ENCODE peak calls at places on chromosomes 11 and 22, in nine cellular contexts. D is hepatocyte; S is breast epithelium; Z is dorsolateral prefrontal cortex; P is CD8-positive, alpha-beta T cell; W is right lobe of liver; B is mammary epithelial cell; I is cardiac muscle cell; K is H9. A is an unnamed sample.
A peak's percentile ranks its signal among the peaks of the same experiment; 100 is the strongest.

GRCh38 chr11:133836076-133836548 is 9.2 kb downstream of the SPATA19 start:
- DNase-seq in K (no peak), B (no peak), P (no peak), S (no peak), W (no peak), I (no peak), D (no peak), Z (no peak), A (no peak)

GRCh38 chr11:95337175-95337957 is 106.4 kb upstream of the SESN3 start:
- DNase-seq in K (peak; percentile 52), B (peak; percentile 90), S (peak; percentile 45), Z (peak; percentile 79), D (peak; percentile 52), P (peak; percentile 16), W (peak; percentile 39), I (peak; percentile 82), A (peak; percentile 66)

GRCh38 chr22:30007361-30007760 is 72.9 kb upstream of the HORMAD2 start:
- DNase-seq in S (no peak), K (no peak), P (no peak), D (no peak), I (no peak), Z (no peak), W (no peak), B (no peak), A (no peak)

GRCh38 chr11:128289048-128289447 is 298.3 kb downstream of the ETS1 start:
- DNase-seq in D (no peak), S (no peak), K (no peak), P (no peak), I (no peak), W (no peak), B (no peak), Z (no peak), A (no peak)

GRCh38 chr22:44242946-44243724 is 62.4 kb downstream of the PARVG start:
- DNase-seq in P (no peak), D (no peak), Z (no peak), B (no peak), S (no peak), I (no peak), K (peak; percentile 24), W (no peak), A (no peak)

GRCh38 chr11:119584193-119585037 is 144.6 kb downstream of the NECTIN1 start:
- DNase-seq in I (peak; percentile 96), K (peak; percentile 86), D (peak; percentile 74), P (no peak), Z (peak; percentile 58), S (peak; percentile 67), W (peak; percentile 39), B (peak; percentile 61), A (no peak)

GRCh38 chr11:73257342-73258103 is 14.6 kb upstream of the P2RY6 start:
- DNase-seq in W (no peak), K (peak; percentile 33), I (peak; percentile 90), B (peak; percentile 84), P (no peak), S (peak; percentile 52), Z (no peak), D (no peak), A (no peak)

GRCh38 chr22:35739642-35740041 is 22.0 kb downstream of the APOL5 start:
- DNase-seq in B (no peak), P (no peak), Z (no peak), S (no peak), I (no peak), W (no peak), D (no peak), K (no peak), A (no peak)

GRCh38 chr22:23237201-23237798 is 57.0 kb downstream of the BCR start:
- DNase-seq in B (no peak), K (peak; percentile 61), S (no peak), I (peak; percentile 31), P (no peak), Z (peak; percentile 89), D (peak; percentile 38), W (no peak), A (peak; percentile 28)

GRCh38 chr22:46754826-46755225 is 7.6 kb upstream of the TBC1D22A start:
- DNase-seq in P (no peak), S (no peak), W (peak; percentile 10), B (no peak), Z (no peak), I (no peak), K (no peak), D (no peak), A (no peak)
- H3K27ac ChIP-seq in P (no peak overlapping the region), S (peak overlapping the region; percentile 68), W (peak overlapping the region; percentile 81), B (no peak overlapping the region), Z (no peak overlapping the region), I (no peak overlapping the region), K (no peak overlapping the region), D (peak overlapping the region; percentile 88), A (no peak overlapping the region)

GRCh38 chr22:38167988-38168407 is 13.6 kb downstream of the PLA2G6 start:
- DNase-seq in W (no peak), D (no peak), S (peak; percentile 72), I (peak; percentile 27), K (no peak), Z (no peak), P (no peak), B (peak; percentile 58), A (no peak)

GRCh38 chr22:38163844-38164577 is 17.6 kb downstream of the PLA2G6 start:
- DNase-seq in S (no peak), D (peak; percentile 74), Z (no peak), W (peak; percentile 84), K (no peak), P (no peak), B (no peak), I (no peak), A (no peak)

GRCh38 chr22:38162881-38163843 is 18.5 kb downstream of the PLA2G6 start:
- DNase-seq in S (no peak), I (no peak), P (no peak), D (no peak), B (no peak), K (no peak), W (no peak), Z (no peak), A (no peak)

GRCh38 chr22:38165929-38166593 is 15.6 kb downstream of the PLA2G6 start:
- DNase-seq in Z (no peak), D (no peak), P (no peak), I (no peak), W (peak; percentile 57), K (no peak), B (no peak), S (no peak), A (no peak)

DNA sequence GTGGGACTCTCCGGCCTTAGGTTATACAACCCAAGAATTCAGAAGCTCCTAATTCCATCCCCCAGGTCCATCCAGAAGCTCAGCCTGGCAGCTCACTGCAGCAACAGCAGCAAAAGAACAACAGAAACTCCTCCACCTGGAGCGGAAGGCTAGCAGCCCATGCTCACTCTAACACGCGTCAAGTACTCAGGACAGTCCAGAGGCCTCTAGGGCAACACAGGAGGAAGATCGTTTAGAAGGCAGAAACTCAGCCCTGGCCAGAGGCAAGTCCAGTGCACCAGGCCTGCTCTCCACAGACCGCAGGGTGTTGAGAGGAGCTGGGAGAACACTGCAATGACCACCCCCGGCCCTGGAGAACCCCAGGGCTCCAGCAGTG is 17.1 kb downstream of the PLA2G6 start:
- DNase-seq in P (no peak), S (no peak), B (no peak), W (no peak), K (no peak), Z (no peak), D (no peak), I (no peak), A (no peak)
- H3K27ac ChIP-seq in P (no peak overlapping the region), S (no peak overlapping the region), B (no peak overlapping the region), W (peak overlapping the region; percentile 89), K (no peak overlapping the region), Z (no peak overlapping the region), D (peak overlapping the region; percentile 92), I (peak overlapping the region; percentile 76), A (no peak overlapping the region)

GRCh38 chr22:28815101-28815500 is 14.7 kb upstream of the XBP1 start:
- DNase-seq in K (no peak), B (no peak), D (no peak), W (no peak), Z (no peak), S (no peak), I (no peak), P (no peak), A (no peak)

GRCh38 chr22:28817919-28818859 is 17.8 kb upstream of the XBP1 start:
- DNase-seq in S (peak; percentile 84), D (peak; percentile 70), I (no peak), P (no peak), K (no peak), W (peak; percentile 59), Z (no peak), B (no peak), A (no peak)

GRCh38 chr22:28816994-28817530 is 16.7 kb upstream of the XBP1 start:
- DNase-seq in Z (no peak), B (no peak), K (no peak), I (no peak), S (no peak), D (no peak), W (no peak), P (no peak), A (no peak)

GRCh38 chr22:28813772-28814518 is 13.6 kb upstream of the XBP1 start:
- DNase-seq in P (no peak), B (no peak), K (no peak), I (no peak), D (peak; percentile 65), S (peak; percentile 55), W (peak; percentile 67), Z (no peak), A (no peak)

GRCh38 chr22:28815729-28816128 is 15.4 kb upstream of the XBP1 start:
- DNase-seq in P (no peak), D (no peak), W (no peak), B (no peak), I (no peak), S (no peak), K (no peak), Z (no peak), A (no peak)
- H3K27ac ChIP-seq in P (no peak overlapping the region), D (peak overlapping the region; percentile 9), W (peak overlapping the region; percentile 92), B (no peak overlapping the region), I (no peak overlapping the region), S (peak overlapping the region; percentile 73), K (no peak overlapping the region), Z (no peak overlapping the region), A (no peak overlapping the region)

GRCh38 chr11:61027141-61027840 is 55.8 kb downstream of the CD6 start:
- DNase-seq in B (no peak), I (no peak), Z (no peak), P (no peak), W (no peak), D (no peak), K (no peak), S (no peak), A (peak; percentile 12)
- H3K27ac ChIP-seq in B (no peak overlapping the region), I (no peak overlapping the region), Z (no peak overlapping the region), P (peak overlapping the region; percentile 44), W (no peak overlapping the region), D (no peak overlapping the region), K (no peak overlapping the region), S (no peak overlapping the region), A (no peak overlapping the region)

A was measured in caudate nucleus.